ENCODE peak calls at places on chromosomes 11 and 22, in ten cellular contexts. O is stimulated activated CD4-positive, alpha-beta T cell treated with anti-CD3 and anti-CD28 coated beads, Interleukin-1b, Interleukin-23, amount 100 ng/mL, for 4 hours; N is stimulated activated CD8-positive, alpha-beta memory T cell treated with anti-CD3 and anti-CD28 coated beads, Interleukin-15, amount 100 ng/mL, for 24 hours; W is COLO829; A is SJSA1; F is pancreas; X is ascending aorta; M is SHP77; V is AG08396; J is psoas muscle. Z is an unnamed sample.

GRCh38 chr22:36368359-36368983 is 19.3 kb downstream of the MYH9 start:
- DNase-seq in O (no peak), N (no peak), W (peak), A (peak), F (no peak), X (no peak), M (no peak), V (peak), J (no peak), Z (no peak)

GRCh38 chr11:10139656-10140055 is 154.4 kb downstream of the SBF2 start:
- DNase-seq in O (no peak), N (no peak), W (no peak), A (no peak), F (no peak), X (no peak), M (no peak), V (peak), J (no peak), Z (no peak)

GRCh38 chr11:103806130-103806900 is 230.1 kb upstream of the DDI1 start:
- DNase-seq in O (no peak), N (no peak), W (no peak), A (no peak), F (no peak), X (no peak), M (no peak), V (peak), J (no peak), Z (no peak)

GRCh38 chr11:33808228-33808828 is 34.0 kb upstream of the FBXO3 start:
- DNase-seq in O (peak), N (peak), W (peak), A (peak), F (peak), X (no peak), M (peak), V (peak), J (peak), Z (peak)

GRCh38 chr11:95512682-95513081 is 276.9 kb downstream of the FAM76B start:
- DNase-seq in O (no peak), N (no peak), W (peak), A (no peak), F (no peak), X (no peak), M (no peak), V (peak), J (peak), Z (no peak)

GRCh38 chr11:13183826-13184196 is 93.8 kb upstream of the BMAL1 start:
- DNase-seq in O (no peak), N (no peak), W (no peak), A (no peak), F (no peak), X (no peak), M (no peak), V (no peak), J (no peak), Z (no peak)

GRCh38 chr11:2857276-2857675 is 28.3 kb downstream of the CDKN1C start:
- DNase-seq in O (no peak), N (no peak), W (no peak), A (no peak), F (no peak), X (no peak), M (no peak), V (no peak), J (no peak), Z (no peak)

GRCh38 chr22:38490915-38491314 is 15.2 kb downstream of the DDX17 start:
- DNase-seq in O (no peak), N (no peak), W (no peak), A (no peak), F (no peak), X (no peak), M (no peak), V (peak), J (peak), Z (no peak)

GRCh38 chr11:126598344-126599092 is 243.0 kb downstream of the ST3GAL4 start:
- DNase-seq in O (no peak), N (no peak), W (no peak), A (no peak), F (no peak), X (no peak), M (no peak), V (no peak), J (no peak), Z (no peak)

GRCh38 chr11:65952052-65952521 is 6.8 kb downstream of the TSGA10IP start:
- DNase-seq in O (no peak), N (no peak), W (no peak), A (no peak), F (no peak), X (no peak), M (no peak), V (no peak), J (no peak), Z (no peak)